ENCODE peak calls at places on chromosomes 11 and 22, in nine cellular contexts. B is pancreas, L is endodermal cell, I is body of pancreas, O is GM12878, Z is PC-9, A is ovary, C is left lung, P is brain microvascular endothelial cell. D is an unnamed sample.
A peak's percentile ranks its signal among the peaks of the same experiment; 100 is the strongest.

GRCh38 chr11:46577058-46577457 is 16.8 kb downstream of the AMBRA1 start:
- DNase-seq in B (no peak), A (no peak), Z (no peak), P (no peak), C (no peak), I (no peak), O (no peak), L (no peak), D (no peak)

GRCh38 chr11:126211236-126212088 is at the start of the genes FAM118B and RPUSD4:
- DNase-seq in I (peak; percentile 99), B (peak; percentile 98), Z (peak; percentile 87), P (peak; percentile 97), L (peak; percentile 100), C (peak; percentile 99), O (peak; percentile 87), A (peak; percentile 99), D (peak; percentile 88)

GRCh38 chr11:72752088-72752914 is at the start of gene ARAP1:
- DNase-seq in L (peak; percentile 94), O (no peak), C (peak; percentile 94), Z (peak; percentile 80), P (peak; percentile 56), B (peak; percentile 80), A (peak; percentile 78), I (peak; percentile 76), D (no peak)

GRCh38 chr22:30717952-30718351 is 23.3 kb downstream of the OSBP2 start:
- DNase-seq in I (no peak), L (no peak), Z (no peak), O (no peak), A (no peak), C (no peak), B (no peak), P (no peak), D (no peak)

GRCh38 chr11:64600281-64600992 is 9.4 kb downstream of the SLC22A12 start:
- DNase-seq in O (no peak), B (no peak), Z (no peak), I (no peak), A (no peak), P (no peak), L (no peak), C (peak; percentile 51), D (no peak)

GRCh38 chr11:83681045-83681781 is 395.0 kb upstream of the CCDC90B start:
- DNase-seq in B (no peak), O (no peak), A (no peak), Z (no peak), P (no peak), C (no peak), L (no peak), I (peak; percentile 10), D (no peak)

GRCh38 chr11:43543313-43543712 is 137.2 kb upstream of the HSD17B12 start:
- DNase-seq in Z (no peak), O (no peak), P (no peak), A (no peak), L (no peak), I (no peak), B (no peak), C (no peak), D (no peak)

GRCh38 chr11:112541140-112541901 is 280.7 kb upstream of the PLET1 start:
- DNase-seq in I (no peak), C (no peak), B (no peak), O (no peak), P (no peak), L (no peak), A (no peak), Z (no peak), D (no peak)

GRCh38 chr11:2300290-2300935 is 1.3 kb downstream of the C11orf21 start:
- DNase-seq in A (no peak), Z (no peak), I (no peak), C (peak; percentile 79), O (no peak), P (no peak), L (no peak), B (no peak), D (no peak)

GRCh38 chr22:19879996-19880785 is 25.5 kb upstream of the GNB1L start:
- DNase-seq in B (no peak), L (peak; percentile 67), P (no peak), A (no peak), Z (no peak), C (peak; percentile 71), O (no peak), I (peak; percentile 3), D (no peak)

DNA sequence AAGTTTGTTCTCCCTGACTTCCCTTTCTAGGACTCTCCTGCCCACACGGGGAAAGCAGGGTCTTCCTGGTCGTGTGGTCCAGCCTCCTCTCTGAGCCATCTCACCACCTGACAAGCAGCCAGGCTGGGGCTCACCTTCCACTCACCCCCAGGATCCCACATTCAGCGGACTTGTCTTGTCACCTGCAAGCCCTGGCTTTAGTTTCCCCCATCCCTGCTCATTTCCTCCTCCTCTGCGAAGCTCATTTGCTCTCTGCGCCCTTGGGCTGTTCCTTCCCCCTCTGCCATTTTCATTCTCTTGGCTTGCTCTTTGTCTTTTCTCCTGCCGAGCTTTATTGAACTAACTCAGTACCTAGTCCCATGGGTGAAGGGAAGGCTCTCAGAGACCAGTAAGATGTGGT is 1.9 kb downstream of the ST14 start:
- DNase-seq in L (no peak), Z (no peak), O (no peak), C (no peak), P (no peak), A (no peak), I (no peak), B (no peak), D (no peak)
- H3K27ac ChIP-seq in L (no peak overlapping the region), Z (no peak overlapping the region), O (no peak overlapping the region), C (no peak overlapping the region), P (no peak overlapping the region), A (no peak overlapping the region), I (peak overlapping the region; percentile 81), B (peak overlapping the region; percentile 89), D (no peak overlapping the region)

GRCh38 chr11:61670626-61671025 is 9.6 kb upstream of the DAGLA start:
- DNase-seq in I (no peak), C (no peak), Z (peak; percentile 26), B (no peak), A (no peak), L (no peak), P (no peak), O (no peak), D (no peak)
- TF ChIP-seq CTCF in I (no peak), C (no peak), Z (no peak), B (no peak), A (no peak), L (no peak), P (no peak), O (no peak), D (no peak)

GRCh38 chr22:37662039-37662438 is 3.5 kb downstream of the PDXP start:
- DNase-seq in P (no peak), Z (no peak), B (no peak), I (no peak), O (no peak), A (no peak), L (no peak), C (no peak), D (no peak)

GRCh38 chr22:37665487-37665886 is 7.0 kb downstream of the PDXP start:
- DNase-seq in O (no peak), B (peak; percentile 27), L (no peak), I (no peak), A (no peak), Z (no peak), C (no peak), P (no peak), D (no peak)

GRCh38 chr22:37663521-37664140 is 5.1 kb downstream of the PDXP start:
- DNase-seq in A (no peak), O (no peak), I (no peak), B (no peak), C (no peak), Z (no peak), L (no peak), P (peak; percentile 40), D (no peak)

GRCh38 chr22:37661160-37661924 is 2.8 kb downstream of the PDXP start:
- DNase-seq in C (no peak), A (peak; percentile 37), B (peak; percentile 15), I (no peak), L (peak; percentile 73), O (no peak), Z (no peak), P (peak; percentile 60), D (peak; percentile 59)

DNA sequence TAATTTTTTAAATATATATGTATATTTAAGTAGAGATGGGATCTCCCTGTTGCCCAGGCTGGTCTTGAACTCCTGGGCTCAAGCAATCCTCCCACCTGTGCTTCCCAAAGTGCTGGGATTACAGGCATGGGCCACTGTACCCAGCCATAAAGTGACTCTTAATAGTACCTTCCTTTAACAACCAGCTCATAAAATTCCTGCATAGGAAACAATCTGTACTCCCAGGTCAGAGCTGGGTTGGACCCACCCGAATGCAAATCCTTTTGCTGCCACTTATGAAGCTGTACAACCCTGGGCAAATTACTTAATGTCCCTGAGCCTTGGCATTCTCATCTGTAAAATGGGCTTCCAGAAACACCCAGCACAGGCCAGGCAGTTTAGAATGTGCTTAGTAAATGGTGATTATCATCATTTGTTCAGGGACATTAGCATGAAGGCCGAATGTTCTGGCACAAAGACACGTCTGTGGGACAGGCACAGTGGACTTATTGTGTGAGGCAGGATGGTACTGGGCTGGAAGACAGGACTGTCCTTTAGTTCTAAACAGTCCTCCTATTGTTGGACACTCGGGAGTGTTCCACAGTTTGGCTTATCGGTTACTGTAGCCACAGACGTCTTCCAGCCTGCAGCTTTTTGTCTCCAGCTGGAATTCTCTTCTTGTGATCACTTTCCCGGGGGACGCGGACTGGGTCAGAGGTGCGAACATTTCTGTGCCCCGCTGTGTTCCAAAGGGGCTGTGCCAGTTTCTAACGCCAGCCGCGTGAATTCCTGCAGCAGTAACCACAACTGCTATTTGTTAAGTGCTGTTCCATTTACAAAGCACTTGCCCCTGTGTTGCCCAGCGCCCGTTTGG is 6.0 kb downstream of the PDXP start:
- DNase-seq in O (no peak), I (no peak), L (no peak), Z (peak; percentile 32), C (no peak), A (peak; percentile 31), P (no peak), B (peak; percentile 12), D (no peak)
- H3K4me3 ChIP-seq in O (no peak overlapping the region), I (no peak overlapping the region), L (no peak overlapping the region), Z (no peak overlapping the region), C (no peak overlapping the region), A (no peak overlapping the region), P (no peak overlapping the region), B (no peak overlapping the region), D (no peak overlapping the region)

GRCh38 chr22:48921411-48921903 is 906.2 kb downstream of the BRD1 start:
- DNase-seq in B (no peak), I (no peak), P (no peak), A (no peak), C (no peak), L (no peak), O (no peak), Z (no peak), D (no peak)

GRCh38 chr22:48919851-48920589 is 907.7 kb downstream of the BRD1 start:
- DNase-seq in P (no peak), O (no peak), A (no peak), B (no peak), Z (no peak), L (no peak), C (no peak), I (no peak), D (no peak)

GRCh38 chr22:48919187-48919590 is 908.5 kb downstream of the BRD1 start:
- DNase-seq in Z (no peak), L (no peak), A (no peak), C (no peak), I (no peak), O (no peak), B (no peak), P (no peak), D (no peak)

GRCh38 chr22:48918585-48919186 is 909.0 kb downstream of the BRD1 start:
- DNase-seq in C (no peak), A (no peak), O (no peak), I (no peak), B (no peak), Z (no peak), P (no peak), L (no peak), D (no peak)

GRCh38 chr22:48920776-48921241 is 906.9 kb downstream of the BRD1 start:
- DNase-seq in Z (no peak), O (no peak), I (no peak), C (no peak), L (no peak), A (no peak), B (no peak), P (no peak), D (no peak)
- H3K27ac ChIP-seq in Z (no peak overlapping the region), O (no peak overlapping the region), I (no peak overlapping the region), C (no peak overlapping the region), L (peak overlapping the region; percentile 73), A (no peak overlapping the region), B (no peak overlapping the region), P (no peak overlapping the region), D (no peak overlapping the region)

D was measured in AG04450.